ENCODE peak calls at places on chromosome 6, in four cellular contexts. One of them, this sample, is unnamed.
A peak's percentile ranks its signal among the peaks of the same experiment; 100 is the strongest.

GRCh38 chr6:124055986-124056385 is 252.3 kb downstream of the NKAIN2 start:
- DNase-seq in A549: no peak
- DNase-seq in NB4: no peak
- DNase-seq in IMR-90: no peak
- DNase-seq in this sample: no peak

GRCh38 chr6:159416891-159417540 is 247.8 kb downstream of the FNDC1 start:
- DNase-seq in NB4: no peak
- DNase-seq in A549: no peak
- DNase-seq in IMR-90: no peak
- DNase-seq in this sample: no peak

GRCh38 chr6:21710908-21711627 is 117.5 kb downstream of the SOX4 start:
- DNase-seq in IMR-90: no peak
- DNase-seq in NB4: no peak
- DNase-seq in A549: no peak
- DNase-seq in this sample: no peak

GRCh38 chr6:89311853-89312531 is 3.1 kb downstream of the GABRR2 start:
- DNase-seq in NB4: peak; percentile 24
- DNase-seq in IMR-90: peak; percentile 54
- DNase-seq in A549: no peak
- DNase-seq in this sample: peak; percentile 58

GRCh38 chr6:37525460-37526357 is 26.0 kb upstream of the CCDC167 start:
- DNase-seq in IMR-90: peak; percentile 41
- DNase-seq in A549: no peak
- DNase-seq in NB4: peak; percentile 43
- DNase-seq in this sample: no peak

GRCh38 chr6:154123567-154123966 is 84.5 kb downstream of the OPRM1 start:
- DNase-seq in NB4: no peak
- DNase-seq in IMR-90: no peak
- DNase-seq in A549: no peak
- DNase-seq in this sample: no peak

GRCh38 chr6:106732541-106732940 is 103.2 kb downstream of the QRSL1 start:
- DNase-seq in IMR-90: no peak
- DNase-seq in NB4: no peak
- DNase-seq in A549: no peak
- DNase-seq in this sample: no peak

GRCh38 chr6:2982464-2983121 is 11.2 kb upstream of the SERPINB6 start:
- DNase-seq in NB4: no peak
- DNase-seq in A549: no peak
- DNase-seq in IMR-90: no peak
- DNase-seq in this sample: no peak

GRCh38 chr6:90343581-90343980 is 46.9 kb upstream of the BACH2 start:
- DNase-seq in A549: peak; percentile 11
- DNase-seq in IMR-90: peak; percentile 53
- DNase-seq in NB4: no peak
- DNase-seq in this sample: no peak

GRCh38 chr6:16972535-16972934 is 129.3 kb upstream of the STMND1 start:
- DNase-seq in IMR-90: no peak
- DNase-seq in A549: no peak
- DNase-seq in NB4: no peak
- DNase-seq in this sample: no peak

GRCh38 chr6:1838604-1839003 is 228.9 kb downstream of the FOXC1 start:
- DNase-seq in A549: no peak
- DNase-seq in NB4: no peak
- DNase-seq in IMR-90: peak; percentile 51
- DNase-seq in this sample: no peak

GRCh38 chr6:8006208-8006607 is 58.0 kb downstream of the BLOC1S5 start:
- DNase-seq in A549: peak; percentile 25
- DNase-seq in IMR-90: peak; percentile 51
- DNase-seq in NB4: peak; percentile 61
- DNase-seq in this sample: no peak
- TF ChIP-seq CTCF in A549: peak; percentile 69
- TF ChIP-seq CTCF in IMR-90: peak; percentile 66
- TF ChIP-seq CTCF in NB4: peak; percentile 43
- TF ChIP-seq CTCF in this sample: peak; percentile 16

DNA sequence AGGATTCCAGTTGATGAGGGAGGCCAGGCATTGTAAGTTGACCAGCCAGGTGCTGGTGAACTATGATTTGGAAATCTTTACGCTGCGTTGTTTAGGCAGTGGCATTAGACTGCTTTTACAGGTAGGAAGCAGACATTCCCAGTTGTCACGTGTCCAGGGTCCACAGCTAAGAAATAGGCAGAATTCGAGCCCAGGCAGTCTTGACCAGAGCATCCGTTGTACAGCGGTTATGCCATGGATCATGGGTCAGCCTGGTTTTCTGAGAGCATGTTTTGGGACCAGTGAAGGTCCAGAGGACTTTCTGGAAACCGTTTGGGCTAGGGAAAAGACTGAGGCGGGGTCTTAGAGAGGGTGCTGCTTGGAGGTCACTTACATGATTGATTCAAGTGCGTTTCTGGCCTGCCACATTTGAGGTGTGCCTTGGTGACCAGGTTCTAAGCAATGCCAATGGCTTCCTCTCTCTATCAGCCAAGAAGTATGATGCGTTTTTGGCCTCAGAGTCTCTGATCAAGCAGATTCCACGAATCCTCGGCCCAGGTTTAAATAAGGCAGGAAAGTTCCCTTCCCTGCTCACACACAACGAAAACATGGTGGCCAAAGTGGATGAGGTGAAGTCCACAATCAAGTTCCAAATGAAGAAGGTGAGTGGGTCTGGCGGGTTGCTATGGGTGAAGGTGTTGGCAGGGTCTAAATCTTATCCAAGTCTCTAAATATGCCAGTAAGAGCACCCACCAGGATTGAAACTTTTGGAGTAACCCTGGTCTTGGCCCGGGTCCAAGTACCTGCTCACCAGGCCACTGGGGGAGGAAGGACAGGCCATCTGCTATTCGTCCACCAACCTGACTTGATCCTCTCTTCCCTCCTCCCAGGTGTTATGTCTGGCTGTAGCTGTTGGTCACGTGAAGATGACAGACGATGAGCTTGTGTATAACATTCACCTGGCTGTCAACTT is 1.8 kb downstream of the RPL10A start:
- DNase-seq in A549: no peak
- DNase-seq in NB4: no peak
- DNase-seq in IMR-90: no peak
- DNase-seq in this sample: no peak
- TF ChIP-seq POLR2A in A549: no peak
- TF ChIP-seq POLR2A in NB4: no peak
- TF ChIP-seq POLR2A in IMR-90: no peak
- TF ChIP-seq POLR2A in this sample: no peak

DNA sequence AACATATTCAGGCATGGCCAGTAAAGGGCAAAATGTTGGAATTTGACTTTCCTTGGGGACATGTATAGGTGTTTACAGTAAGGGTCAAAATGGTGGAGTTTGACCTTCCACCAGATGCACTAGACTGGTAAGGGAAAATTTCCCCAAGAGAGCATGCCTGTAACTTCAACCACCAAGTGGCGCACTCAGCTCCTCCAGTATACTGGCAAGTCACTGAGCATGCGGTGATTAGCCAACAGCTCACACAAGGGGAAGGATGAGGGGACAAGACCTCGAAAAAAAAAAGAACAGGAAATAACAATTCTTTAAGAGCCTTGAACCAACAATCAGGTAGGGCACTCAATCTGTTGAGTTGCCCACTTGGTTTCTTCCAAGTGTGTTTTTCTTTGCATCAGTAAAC is 140.9 kb downstream of the EYS start:
- DNase-seq in IMR-90: no peak
- DNase-seq in NB4: peak; percentile 46
- DNase-seq in A549: peak; percentile 36
- DNase-seq in this sample: no peak
- TF ChIP-seq CTCF in IMR-90: no peak
- TF ChIP-seq CTCF in NB4: peak; percentile 26
- TF ChIP-seq CTCF in A549: no peak
- TF ChIP-seq CTCF in this sample: no peak

DNA sequence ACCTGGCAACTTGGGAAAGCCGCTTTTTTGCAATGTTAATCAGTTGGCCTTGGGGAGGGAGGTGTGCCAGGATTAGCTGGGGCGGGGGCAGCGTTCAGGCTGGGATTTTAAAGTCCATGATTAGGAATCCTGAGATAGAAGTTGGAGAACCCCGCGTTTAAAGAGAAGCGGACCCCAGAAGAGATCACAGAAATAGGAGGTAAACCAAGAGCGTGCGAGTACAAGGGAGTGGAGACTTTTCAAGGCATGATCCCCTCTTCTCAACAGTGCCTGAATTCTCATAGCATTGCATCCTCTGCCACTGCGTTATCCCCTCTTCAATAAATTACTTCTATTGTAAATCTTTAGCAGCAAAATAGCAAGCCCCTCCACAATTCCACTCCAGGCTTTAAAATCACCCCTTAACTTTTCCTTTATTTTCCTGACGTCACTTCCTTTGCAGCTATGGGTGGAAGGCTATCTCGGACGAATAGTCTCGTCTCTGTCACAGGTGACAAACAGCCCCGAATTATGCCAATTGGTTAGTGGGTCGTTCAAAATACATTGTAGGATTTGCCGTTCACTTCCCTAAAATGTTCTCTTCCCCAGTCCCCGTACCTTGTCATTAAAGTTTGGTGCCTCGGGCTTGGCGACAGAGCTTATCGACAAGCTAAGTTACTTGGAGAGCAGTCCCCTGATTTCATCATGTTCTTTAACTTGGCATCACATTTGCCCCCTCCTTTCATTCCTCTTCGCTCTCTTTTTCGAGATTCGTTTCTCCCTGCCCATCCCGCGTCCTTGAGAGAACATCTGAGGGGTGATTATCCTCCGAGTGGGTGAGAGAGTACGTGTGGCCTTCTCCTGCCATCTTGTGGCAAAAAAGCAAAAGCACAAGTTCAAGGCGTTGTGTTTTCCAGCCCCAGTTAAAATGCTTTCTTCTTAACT is 17.1 kb downstream of the OR2B2 start:
- DNase-seq in NB4: peak; percentile 94
- DNase-seq in IMR-90: peak; percentile 88
- DNase-seq in A549: peak; percentile 83
- DNase-seq in this sample: peak; percentile 60
- TF ChIP-seq POLR2A in NB4: peak; percentile 35
- TF ChIP-seq POLR2A in IMR-90: no peak
- TF ChIP-seq POLR2A in A549: no peak
- TF ChIP-seq POLR2A in this sample: no peak

DNA sequence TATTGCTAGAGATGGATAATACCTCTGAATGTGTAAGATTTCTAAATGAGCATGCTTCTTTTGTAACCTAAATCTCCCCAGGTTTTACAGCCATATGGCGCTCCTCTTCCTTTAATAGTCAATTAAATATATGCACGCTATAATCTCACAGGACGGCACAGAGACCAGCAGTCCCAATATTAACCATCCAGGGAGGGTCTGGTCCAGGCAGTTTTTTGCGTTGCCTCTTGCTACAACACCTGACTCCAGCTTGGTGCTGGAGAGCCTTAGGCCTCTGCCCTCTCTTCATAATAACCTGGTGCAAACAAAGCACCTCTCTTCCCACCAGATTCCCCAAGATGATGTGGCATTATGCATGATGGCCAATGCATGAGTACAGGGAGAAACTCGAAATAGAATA is 183.4 kb downstream of the LY86 start:
- DNase-seq in A549: no peak
- DNase-seq in NB4: no peak
- DNase-seq in IMR-90: no peak
- DNase-seq in this sample: no peak
- TF ChIP-seq CTCF in A549: no peak
- TF ChIP-seq CTCF in NB4: no peak
- TF ChIP-seq CTCF in IMR-90: no peak
- TF ChIP-seq CTCF in this sample: no peak

GRCh38 chr6:6890400-6890858 is 217.3 kb upstream of the RREB1 start:
- DNase-seq in A549: no peak
- DNase-seq in IMR-90: no peak
- DNase-seq in NB4: peak; percentile 74
- DNase-seq in this sample: no peak
- TF ChIP-seq POLR2A in A549: no peak
- TF ChIP-seq POLR2A in IMR-90: no peak
- TF ChIP-seq POLR2A in NB4: no peak
- TF ChIP-seq POLR2A in this sample: no peak

GRCh38 chr6:167791036-167791779 is 35.5 kb upstream of the AFDN start:
- DNase-seq in NB4: no peak
- DNase-seq in IMR-90: no peak
- DNase-seq in A549: no peak
- DNase-seq in this sample: no peak
- TF ChIP-seq CTCF in NB4: no peak
- TF ChIP-seq CTCF in IMR-90: no peak
- TF ChIP-seq CTCF in A549: no peak
- TF ChIP-seq CTCF in this sample: no peak

DNA sequence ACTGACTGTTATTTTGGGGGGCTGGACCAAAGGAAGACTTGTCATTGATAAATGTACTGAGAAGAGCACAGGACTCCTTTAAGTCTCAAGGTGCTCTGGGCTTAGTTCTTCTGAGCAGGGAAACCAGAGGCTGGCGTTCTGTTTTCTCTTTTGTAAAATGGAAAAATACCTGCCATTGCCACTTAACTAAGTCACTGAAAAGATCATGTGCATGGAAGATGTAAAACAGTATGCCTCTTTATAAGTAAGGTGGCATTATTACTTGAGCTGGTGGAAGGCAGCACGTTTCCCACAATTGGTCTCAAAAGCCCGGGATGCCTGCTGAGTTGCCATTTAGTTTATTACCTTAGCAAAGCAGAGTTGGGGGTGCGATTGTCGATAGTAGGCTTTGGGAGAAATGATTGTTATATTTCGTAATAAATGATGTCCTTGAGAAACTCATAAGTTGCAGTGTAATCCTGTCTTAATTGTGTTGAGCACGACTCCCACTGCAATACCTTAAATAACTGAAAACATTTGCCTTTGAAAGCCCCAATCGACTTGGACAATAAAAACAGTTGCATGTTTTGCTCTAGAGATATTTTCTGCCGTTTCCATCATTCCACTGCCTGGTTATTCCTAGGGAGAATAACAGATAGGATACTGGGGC is 3.6 kb downstream of the JARID2 start:
- DNase-seq in A549: no peak
- DNase-seq in IMR-90: no peak
- DNase-seq in NB4: peak; percentile 45
- DNase-seq in this sample: no peak
- TF ChIP-seq POLR2A in A549: no peak
- TF ChIP-seq POLR2A in IMR-90: no peak
- TF ChIP-seq POLR2A in NB4: no peak
- TF ChIP-seq POLR2A in this sample: no peak

This sample was measured in tibial nerve.